ENCODE peak calls at places on chromosomes 7 and 10, in six cellular contexts. I is hepatocyte, F is Calu3, R is astrocyte of the cerebellum, X is HepG2, S is colonic mucosa. Z is an unnamed sample.

GRCh38 chr7:92697414-92697813 is 107.2 kb upstream of the FAM133B start:
- DNase-seq in I (no peak), F (no peak), R (no peak), X (no peak), S (no peak), Z (no peak)

GRCh38 chr10:77526861-77527617 is 110.6 kb downstream of the KCNMA1 start:
- DNase-seq in I (no peak), F (no peak), R (no peak), X (no peak), S (no peak), Z (no peak)

GRCh38 chr7:3897430-3898385 is 596.7 kb downstream of the SDK1 start:
- DNase-seq in I (peak; percentile 69), F (peak; percentile 63), R (peak; percentile 50), X (peak; percentile 29), S (no peak), Z (no peak)

GRCh38 chr7:45574521-45575500 is 643 bp downstream of the ADCY1 start:
- DNase-seq in I (peak; percentile 87), F (peak; percentile 74), R (peak; percentile 6), X (peak; percentile 35), S (no peak), Z (no peak)

GRCh38 chr7:140174217-140174616 is 2.6 kb downstream of the KDM7A start:
- DNase-seq in I (no peak), F (no peak), R (no peak), X (no peak), S (no peak), Z (no peak)

GRCh38 chr10:79127151-79127961 is 58.6 kb downstream of the ZMIZ1 start:
- DNase-seq in I (peak; percentile 91), F (peak; percentile 91), R (no peak), X (peak; percentile 92), S (peak; percentile 67), Z (no peak)

GRCh38 chr7:139582671-139583155 is 59.2 kb downstream of the CLEC2L start:
- DNase-seq in I (no peak), F (no peak), R (no peak), X (no peak), S (no peak), Z (no peak)

GRCh38 chr10:22705534-22705933 is 8.8 kb downstream of the PIP4K2A start:
- DNase-seq in I (no peak), F (no peak), R (no peak), X (no peak), S (no peak), Z (no peak)

GRCh38 chr7:75531359-75531821 is 39.3 kb downstream of the SPDYE5 start:
- DNase-seq in I (peak; percentile 43), F (no peak), R (no peak), X (peak; percentile 21), S (no peak), Z (no peak)

GRCh38 chr10:86389441-86390193 is 23.0 kb upstream of the GRID1 start:
- DNase-seq in I (peak; percentile 81), F (peak; percentile 63), R (no peak), X (no peak), S (peak; percentile 76), Z (no peak)

GRCh38 chr10:4684434-4684833 is 141.6 kb upstream of the AKR1E2 start:
- DNase-seq in I (no peak), F (no peak), R (no peak), X (no peak), S (no peak), Z (no peak)

DNA sequence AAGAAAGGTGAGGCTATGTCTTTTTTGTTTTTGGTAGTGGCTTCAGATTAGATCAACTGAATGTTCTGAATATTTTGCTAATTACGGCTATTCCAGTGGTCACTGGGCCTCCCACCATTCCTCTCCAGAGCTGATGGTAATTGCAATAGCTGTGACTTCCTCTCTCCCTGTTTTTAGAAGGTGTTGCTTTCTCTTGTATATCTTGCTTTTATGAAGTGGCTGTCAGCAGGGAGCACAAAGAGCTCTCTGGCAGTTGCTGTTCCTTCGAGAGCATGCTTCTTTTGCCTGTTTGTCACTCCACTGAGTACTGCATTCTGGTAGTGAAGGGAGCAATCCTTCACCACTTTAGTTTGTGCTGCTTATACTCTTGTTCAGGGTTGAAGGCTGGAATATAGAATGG is 133.3 kb downstream of the EXOC4 start:
- DNase-seq in I (no peak), F (no peak), R (no peak), X (no peak), S (no peak), Z (no peak)
- TF ChIP-seq CTCF in I (no peak), F (no peak), R (no peak), X (no peak), S (no peak), Z (no peak)

GRCh38 chr7:95396136-95397032 is at the start of gene PON3:
- DNase-seq in I (no peak), F (peak; percentile 58), R (no peak), X (peak; percentile 68), S (peak; percentile 65), Z (no peak)
- TF ChIP-seq CTCF in I (no peak), F (peak; percentile 60), R (no peak), X (peak; percentile 77), S (no peak), Z (no peak)

DNA sequence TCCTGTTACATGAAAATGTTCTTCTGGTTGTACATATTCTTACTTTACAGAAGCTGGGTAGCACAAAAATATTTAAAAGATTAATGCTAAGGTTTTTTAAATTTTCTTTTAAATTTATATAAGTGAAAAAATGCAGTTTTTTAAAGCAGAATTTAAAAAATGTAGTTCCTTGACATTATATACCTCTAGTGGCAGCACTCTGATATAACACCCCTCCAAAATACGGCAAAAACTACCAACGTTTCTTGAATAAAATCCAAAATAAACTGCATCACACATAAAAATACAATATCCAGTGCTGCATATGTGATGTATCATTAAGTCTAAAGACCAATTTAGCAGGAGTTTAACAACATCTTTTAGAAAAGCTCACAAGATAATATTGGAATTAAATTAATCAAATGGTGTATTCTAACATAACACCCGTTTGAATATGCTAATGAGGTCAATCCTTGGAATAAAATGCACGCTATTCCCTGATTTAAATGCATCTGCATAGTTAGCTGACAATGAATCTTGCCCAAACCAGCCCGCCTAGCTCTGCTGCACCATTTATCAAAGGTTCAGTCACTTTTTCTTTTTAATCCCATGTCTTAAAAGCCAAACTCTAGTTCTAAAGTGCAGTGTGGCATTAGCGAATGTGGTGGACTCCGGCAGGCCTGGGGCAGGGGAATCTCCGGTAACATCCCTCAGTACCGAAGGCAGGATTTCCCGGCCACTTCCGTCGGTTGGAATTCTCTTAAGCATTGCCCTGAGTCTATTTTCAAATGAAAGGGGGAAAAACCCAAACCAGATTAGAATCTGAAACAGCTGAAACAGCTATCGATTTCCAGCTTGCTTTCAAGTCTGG is 1.2 kb downstream of the TCERG1L start:
- DNase-seq in I (no peak), F (no peak), R (no peak), X (no peak), S (no peak), Z (no peak)
- TF ChIP-seq CTCF in I (peak; percentile 48), F (no peak), R (no peak), X (no peak), S (no peak), Z (no peak)

GRCh38 chr10:73910401-73910763 is 550 bp upstream of the PLAU start:
- DNase-seq in I (no peak), F (peak; percentile 56), R (no peak), X (peak; percentile 65), S (peak; percentile 31), Z (no peak)
- TF ChIP-seq CTCF in I (peak; percentile 11), F (no peak), R (no peak), X (peak; percentile 23), S (no peak), Z (no peak)

DNA sequence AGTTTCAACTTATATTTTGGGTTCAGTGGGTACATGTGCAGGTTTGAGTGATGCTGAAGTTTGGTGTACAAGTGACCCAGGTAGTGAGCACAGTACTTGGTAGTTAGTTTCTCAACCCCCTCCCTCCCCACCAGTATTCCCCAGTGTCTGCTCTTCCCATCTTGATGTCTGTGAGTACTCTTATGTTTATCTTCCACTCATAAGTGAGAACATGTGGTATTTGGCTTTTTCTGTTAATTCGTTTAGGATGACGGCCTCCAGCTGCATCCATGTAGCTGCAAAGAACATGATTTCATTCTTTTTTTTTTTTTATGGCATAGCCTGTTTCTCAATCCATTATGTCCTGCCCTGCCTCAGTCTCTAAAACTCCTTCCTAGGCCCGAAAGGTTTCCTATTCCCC is 222.1 kb downstream of the WDR37 start:
- DNase-seq in I (no peak), F (no peak), R (no peak), X (no peak), S (no peak), Z (no peak)
- TF ChIP-seq CTCF in I (no peak), F (no peak), R (no peak), X (no peak), S (no peak), Z (no peak)

DNA sequence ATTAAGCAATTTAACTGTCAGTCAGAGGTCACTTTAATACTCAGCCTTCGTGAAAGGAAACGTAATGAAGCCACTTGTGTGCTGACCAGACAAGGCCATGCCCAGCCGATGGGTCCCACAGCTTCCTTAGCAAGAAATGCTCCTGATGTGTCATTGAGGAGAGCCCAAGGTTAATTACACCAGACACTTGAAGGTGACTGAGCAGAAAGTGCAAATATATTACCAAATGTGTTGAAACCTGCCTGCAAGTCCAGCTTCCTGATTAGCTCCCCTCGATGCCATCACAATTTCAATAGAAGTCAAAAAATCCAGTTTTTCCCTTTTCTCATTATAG is 151.5 kb upstream of the RSU1 start:
- DNase-seq in I (no peak), F (no peak), R (no peak), X (no peak), S (no peak), Z (no peak)
- TF ChIP-seq CTCF in I (no peak), F (no peak), R (no peak), X (no peak), S (no peak), Z (no peak)

DNA sequence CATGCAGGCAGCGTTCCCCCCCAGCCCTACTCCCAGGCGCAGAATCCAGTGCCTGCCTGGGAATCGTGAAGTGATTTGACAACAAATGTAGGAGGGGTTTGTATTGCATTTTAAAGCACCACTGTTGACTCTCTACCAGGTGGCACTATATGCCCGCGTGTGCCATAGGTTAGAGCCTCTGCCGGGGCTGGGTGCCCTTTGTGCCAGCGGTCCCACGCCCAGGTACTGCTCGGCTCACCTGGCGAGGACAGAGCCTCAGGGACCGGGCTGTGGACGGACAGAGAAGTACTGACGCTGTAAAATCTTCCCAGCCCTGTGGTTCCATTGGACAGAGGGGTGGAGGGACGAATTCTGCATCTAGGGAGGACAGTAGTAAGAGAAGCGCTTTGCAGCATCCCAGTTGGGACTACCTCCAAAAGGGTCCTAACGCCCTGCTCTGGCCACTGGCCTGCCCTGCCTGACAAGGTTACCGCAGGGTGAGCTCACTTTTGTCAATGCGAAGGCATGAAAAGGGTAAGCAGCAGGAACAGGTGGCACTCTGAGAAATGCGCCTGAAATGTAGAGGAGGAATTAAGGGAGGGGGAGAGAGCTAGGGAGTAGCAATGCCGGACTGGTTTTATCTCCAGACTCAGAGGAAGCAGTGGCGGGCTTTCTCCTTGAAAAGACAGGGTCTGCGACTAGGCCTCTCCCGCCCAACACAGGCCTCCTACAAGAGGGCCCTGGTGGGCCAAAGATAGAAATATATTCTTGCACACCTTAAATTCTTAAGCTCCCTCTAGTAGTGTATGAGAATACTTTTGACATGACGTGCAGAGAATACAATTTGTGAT is 858 bp upstream of the CACNA2D1 start:
- DNase-seq in I (no peak), F (peak; percentile 51), R (no peak), X (no peak), S (peak; percentile 21), Z (no peak)
- TF ChIP-seq CTCF in I (no peak), F (no peak), R (no peak), X (no peak), S (no peak), Z (no peak)

GRCh38 chr7:53658956-53659355 is 623.5 kb downstream of the POM121L12 start:
- DNase-seq in I (no peak), F (no peak), R (no peak), X (no peak), S (no peak), Z (no peak)
- TF ChIP-seq CTCF in I (no peak), F (no peak), R (no peak), X (no peak), S (no peak), Z (no peak)